ENCODE peak calls at places on chromosomes 16 and 17, in eight cellular contexts. Q is choroid plexus epithelial cell, L is heart right ventricle, J is cardiac muscle cell, N is Caco-2, W is left ventricle myocardium inferior, X is upper lobe of right lung, R is fibroblast of mammary gland. B is an unnamed sample.

GRCh38 chr16:85652431-85653221 is 36.1 kb downstream of the GINS2 start:
- DNase-seq in X (peak; percentile 80), Q (peak; percentile 40), N (no peak), W (peak; percentile 47), L (no peak), R (peak; percentile 44), J (peak; percentile 51), B (peak; percentile 44)

GRCh38 chr17:29016635-29017034 is 10.8 kb upstream of the SEZ6 start:
- DNase-seq in N (no peak), W (no peak), Q (no peak), J (no peak), X (no peak), L (no peak), R (no peak), B (no peak)

GRCh38 chr17:65684631-65685030 is 123.2 kb upstream of the AXIN2 start:
- DNase-seq in W (no peak), N (no peak), L (no peak), R (peak; percentile 69), X (no peak), J (no peak), Q (peak; percentile 10), B (no peak)

GRCh38 chr17:33944412-33944811 is 310.7 kb upstream of the CCL2 start:
- DNase-seq in W (no peak), N (no peak), J (no peak), X (no peak), Q (no peak), R (no peak), L (no peak), B (no peak)

GRCh38 chr17:78357177-78357586 is 2.7 kb downstream of the SOCS3 start:
- DNase-seq in N (no peak), J (peak; percentile 50), L (no peak), R (peak; percentile 78), Q (peak; percentile 74), W (peak; percentile 58), X (peak; percentile 78), B (no peak)

GRCh38 chr16:68592466-68593337 is 52.4 kb upstream of the CDH3 start:
- DNase-seq in Q (peak; percentile 41), L (no peak), J (no peak), W (no peak), R (peak; percentile 12), X (no peak), N (no peak), B (no peak)

GRCh38 chr16:2427526-2427925 is 1.7 kb upstream of the CCNF start:
- DNase-seq in R (no peak), X (peak; percentile 57), Q (no peak), N (peak; percentile 17), J (no peak), L (no peak), W (no peak), B (no peak)

GRCh38 chr17:45405250-45406086 is 27.2 kb downstream of the ARHGAP27 start:
- DNase-seq in W (no peak), N (peak; percentile 76), J (peak; percentile 75), X (no peak), R (no peak), L (no peak), Q (peak; percentile 19), B (no peak)

GRCh38 chr16:57916735-57917450 is 54.0 kb downstream of the CNGB1 start:
- DNase-seq in W (no peak), N (no peak), J (no peak), X (no peak), R (no peak), Q (peak; percentile 28), L (no peak), B (no peak)

GRCh38 chr16:47046726-47047602 is 73.5 kb upstream of the DNAJA2 start:
- DNase-seq in Q (no peak), L (no peak), R (no peak), J (no peak), X (no peak), N (no peak), W (no peak), B (no peak)

GRCh38 chr16:8866118-8866883 is 2.5 kb downstream of the CARHSP1 start:
- DNase-seq in J (peak; percentile 85), W (peak; percentile 62), N (peak; percentile 63), Q (peak; percentile 37), X (no peak), R (peak; percentile 34), L (peak; percentile 63), B (peak; percentile 37)

GRCh38 chr17:16027708-16028584 is 28.3 kb downstream of the TTC19 start:
- DNase-seq in R (peak; percentile 94), X (no peak), L (no peak), Q (peak; percentile 92), W (no peak), N (no peak), J (no peak), B (no peak)
- H3K4me3 ChIP-seq in R (no peak overlapping the region), X (no peak overlapping the region), L (no peak overlapping the region), Q (no peak overlapping the region), W (no peak overlapping the region), N (no peak overlapping the region), J (no peak overlapping the region), B (no peak overlapping the region)

DNA sequence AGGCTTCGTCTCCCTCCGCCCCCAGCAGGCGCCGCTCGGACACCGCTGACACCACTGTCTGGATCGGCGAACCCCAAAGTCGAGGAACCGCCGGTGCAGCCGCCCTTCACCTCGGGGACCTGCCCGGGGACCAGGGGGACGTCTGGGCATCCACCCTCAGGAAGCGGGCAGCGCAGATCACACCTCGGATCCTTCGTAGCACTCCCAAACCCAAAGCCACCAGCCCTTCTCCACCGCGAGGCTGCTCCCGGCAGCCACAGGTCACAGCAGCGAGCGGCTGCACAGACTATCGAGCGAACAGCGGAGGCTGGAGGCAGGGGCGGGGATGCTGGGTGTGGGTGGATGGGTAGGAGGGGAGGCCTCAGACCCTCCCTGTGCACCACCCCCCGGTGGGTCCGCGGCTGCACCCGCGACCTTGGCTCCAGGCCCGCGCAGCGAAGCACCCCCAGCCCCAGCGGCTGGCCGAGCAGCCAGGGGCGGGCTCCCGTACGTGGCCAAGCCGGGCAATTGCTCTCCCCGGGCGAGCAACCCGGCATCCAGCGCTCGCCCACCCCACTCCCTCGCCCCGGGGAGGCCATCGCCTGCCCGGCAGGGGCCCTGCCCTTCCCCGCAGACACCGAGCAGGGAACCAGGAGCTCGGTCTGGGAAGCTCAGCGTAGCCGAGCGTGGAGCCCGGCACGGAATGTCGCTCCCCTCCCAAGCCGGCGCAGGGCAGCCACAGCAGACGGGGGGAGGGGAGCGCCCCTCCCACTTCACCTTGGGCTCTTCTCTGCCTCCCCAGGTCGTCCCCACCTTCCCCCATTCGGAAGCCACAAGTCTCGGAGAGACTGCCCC is 1.0 kb downstream of the SDK2 start:
- DNase-seq in L (no peak), X (peak; percentile 71), W (peak; percentile 23), R (no peak), J (peak; percentile 69), Q (no peak), N (no peak), B (no peak)
- TF ChIP-seq CTCF in L (peak; percentile 40), X (peak; percentile 26), W (no peak), R (peak; percentile 28), J (peak; percentile 16), Q (peak; percentile 9), N (peak; percentile 19), B (peak; percentile 35)

GRCh38 chr17:51650772-51651171 is 390.4 kb downstream of the UTP18 start:
- DNase-seq in L (no peak), W (no peak), N (no peak), Q (no peak), J (no peak), R (no peak), X (no peak), B (no peak)
- H3K4me3 ChIP-seq in L (no peak overlapping the region), W (no peak overlapping the region), N (no peak overlapping the region), Q (no peak overlapping the region), J (no peak overlapping the region), R (no peak overlapping the region), X (no peak overlapping the region), B (no peak overlapping the region)

GRCh38 chr16:81588326-81589081 is 143.9 kb downstream of the CMIP start:
- DNase-seq in R (no peak), W (no peak), Q (no peak), L (no peak), J (no peak), N (no peak), X (no peak), B (no peak)

GRCh38 chr16:81585785-81586184 is 141.2 kb downstream of the CMIP start:
- DNase-seq in N (peak; percentile 59), X (no peak), R (no peak), W (no peak), J (peak; percentile 12), Q (peak; percentile 23), L (no peak), B (no peak)

GRCh38 chr16:81586421-81586820 is 141.8 kb downstream of the CMIP start:
- DNase-seq in X (no peak), R (no peak), W (no peak), L (no peak), N (peak; percentile 59), Q (no peak), J (peak; percentile 35), B (peak; percentile 65)

GRCh38 chr16:81587626-81588160 is 143.1 kb downstream of the CMIP start:
- DNase-seq in R (no peak), W (no peak), L (no peak), Q (no peak), N (no peak), J (no peak), X (no peak), B (no peak)

DNA sequence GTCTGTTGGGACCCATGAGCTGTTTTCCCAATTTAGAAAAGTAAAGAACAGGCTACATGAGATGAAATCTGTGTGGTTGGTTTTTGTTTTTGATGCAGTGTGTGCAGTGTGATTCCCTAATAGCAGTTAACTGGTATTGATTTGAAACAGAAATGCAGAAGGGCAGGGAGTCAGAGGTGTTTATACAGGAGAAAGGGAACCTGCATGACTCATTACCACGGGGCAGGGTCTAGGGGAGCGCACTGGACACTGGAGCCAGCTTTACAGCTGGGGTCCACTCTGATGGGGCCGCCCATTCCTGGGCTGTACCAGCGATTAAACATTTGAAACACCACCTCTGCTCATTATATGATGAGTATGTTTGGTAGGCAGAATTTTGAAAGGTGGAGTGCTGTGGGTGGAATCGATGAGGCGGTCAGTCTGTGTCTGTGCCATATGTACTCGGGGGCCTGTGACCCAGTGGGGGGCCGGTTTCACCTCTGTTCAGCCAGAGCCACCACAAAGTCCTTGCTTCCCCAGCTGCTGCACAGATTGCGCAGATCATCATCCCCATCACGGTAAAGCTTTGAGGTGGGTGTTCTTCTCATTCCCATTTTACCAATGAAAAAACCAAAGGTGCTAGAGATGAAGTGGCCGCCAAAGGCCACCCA is 142.5 kb downstream of the CMIP start:
- DNase-seq in L (no peak), J (no peak), N (no peak), X (no peak), Q (no peak), W (no peak), R (no peak), B (no peak)
- TF ChIP-seq CTCF in L (no peak), J (no peak), N (no peak), X (no peak), Q (no peak), W (no peak), R (no peak), B (no peak)